ENCODE peak calls at places on chromosomes 6 and 20, in seven cellular contexts. One of them, this sample, is unnamed.

GRCh38 chr20:9306521-9306920 is 207.9 kb upstream of the LAMP5 start:
- DNase-seq in omental fat pad: no peak
- DNase-seq in AG20443: no peak
- DNase-seq in NCI-H2227 treated with DMSO at 0.1 percent for 48 hours: no peak
- DNase-seq in NCI-H1417: no peak
- DNase-seq in NCI-H774: no peak
- DNase-seq in effector memory CD4-positive, alpha-beta T cell: no peak
- DNase-seq in this sample: no peak

GRCh38 chr20:33437141-33437911 is 6.2 kb downstream of the SNTA1 start:
- DNase-seq in omental fat pad: no peak
- DNase-seq in AG20443: peak; percentile 55
- DNase-seq in NCI-H2227 treated with DMSO at 0.1 percent for 48 hours: no peak
- DNase-seq in NCI-H1417: no peak
- DNase-seq in NCI-H774: no peak
- DNase-seq in effector memory CD4-positive, alpha-beta T cell: no peak
- DNase-seq in this sample: no peak

GRCh38 chr20:3563548-3564177 is 92.8 kb downstream of the ATRN start:
- DNase-seq in omental fat pad: no peak
- DNase-seq in AG20443: peak; percentile 61
- DNase-seq in NCI-H2227 treated with DMSO at 0.1 percent for 48 hours: peak; percentile 63
- DNase-seq in NCI-H1417: peak; percentile 78
- DNase-seq in NCI-H774: peak; percentile 24
- DNase-seq in effector memory CD4-positive, alpha-beta T cell: no peak
- DNase-seq in this sample: peak; percentile 42

GRCh38 chr20:55094353-55094861 is 619.0 kb downstream of the DOK5 start:
- DNase-seq in omental fat pad: no peak
- DNase-seq in AG20443: no peak
- DNase-seq in NCI-H2227 treated with DMSO at 0.1 percent for 48 hours: no peak
- DNase-seq in NCI-H1417: no peak
- DNase-seq in NCI-H774: no peak
- DNase-seq in effector memory CD4-positive, alpha-beta T cell: no peak
- DNase-seq in this sample: peak; percentile 21

GRCh38 chr20:47019106-47019824 is 124.6 kb downstream of the EYA2 start:
- DNase-seq in omental fat pad: no peak
- DNase-seq in AG20443: peak; percentile 77
- DNase-seq in NCI-H2227 treated with DMSO at 0.1 percent for 48 hours: peak; percentile 79
- DNase-seq in NCI-H1417: peak; percentile 69
- DNase-seq in NCI-H774: no peak
- DNase-seq in effector memory CD4-positive, alpha-beta T cell: no peak
- DNase-seq in this sample: no peak

GRCh38 chr6:34657037-34657306 is 39.6 kb downstream of the ILRUN start:
- DNase-seq in omental fat pad: no peak
- DNase-seq in AG20443: no peak
- DNase-seq in NCI-H2227 treated with DMSO at 0.1 percent for 48 hours: no peak
- DNase-seq in NCI-H1417: no peak
- DNase-seq in NCI-H774: no peak
- DNase-seq in effector memory CD4-positive, alpha-beta T cell: no peak
- DNase-seq in this sample: no peak

GRCh38 chr6:168865-169455 is 123.3 kb upstream of the DUSP22 start:
- DNase-seq in omental fat pad: no peak
- DNase-seq in AG20443: peak; percentile 53
- DNase-seq in NCI-H2227 treated with DMSO at 0.1 percent for 48 hours: peak; percentile 76
- DNase-seq in NCI-H1417: peak; percentile 69
- DNase-seq in NCI-H774: peak; percentile 5
- DNase-seq in effector memory CD4-positive, alpha-beta T cell: no peak
- DNase-seq in this sample: peak; percentile 31

GRCh38 chr6:107080036-107080435 is 35.3 kb downstream of the BEND3 start:
- DNase-seq in omental fat pad: no peak
- DNase-seq in AG20443: no peak
- DNase-seq in NCI-H2227 treated with DMSO at 0.1 percent for 48 hours: no peak
- DNase-seq in NCI-H1417: peak; percentile 7
- DNase-seq in NCI-H774: no peak
- DNase-seq in effector memory CD4-positive, alpha-beta T cell: no peak
- DNase-seq in this sample: peak; percentile 12

GRCh38 chr6:53862517-53863457 is 68.0 kb downstream of the LRRC1 start:
- DNase-seq in omental fat pad: no peak
- DNase-seq in AG20443: peak; percentile 77
- DNase-seq in NCI-H2227 treated with DMSO at 0.1 percent for 48 hours: no peak
- DNase-seq in NCI-H1417: no peak
- DNase-seq in NCI-H774: no peak
- DNase-seq in effector memory CD4-positive, alpha-beta T cell: no peak
- DNase-seq in this sample: no peak

This sample was measured in NCI-H146.